ENCODE peak calls at places on chromosomes 2 and 18, in nine cellular contexts. One of them, this sample, is unnamed.

GRCh38 chr2:234259440-234259839 is 208.9 kb downstream of the SPP2 start:
- DNase-seq in GM18507: no peak
- DNase-seq in BE2C: no peak
- DNase-seq in hippocampal formation: no peak
- DNase-seq in NCI-H1092: no peak
- DNase-seq in pons: no peak
- DNase-seq in kidney tubule cell: no peak
- DNase-seq in cardiac muscle cell: no peak
- DNase-seq in foreskin fibroblast: no peak
- DNase-seq in this sample: no peak

GRCh38 chr18:32530947-32531651 is 60.4 kb upstream of the GAREM1 start:
- DNase-seq in GM18507: no peak
- DNase-seq in BE2C: no peak
- DNase-seq in hippocampal formation: no peak
- DNase-seq in NCI-H1092: no peak
- DNase-seq in pons: no peak
- DNase-seq in kidney tubule cell: peak
- DNase-seq in cardiac muscle cell: no peak
- DNase-seq in foreskin fibroblast: no peak
- DNase-seq in this sample: no peak

GRCh38 chr2:190843874-190844699 is 36.5 kb upstream of the GLS start:
- DNase-seq in GM18507: no peak
- DNase-seq in BE2C: no peak
- DNase-seq in hippocampal formation: no peak
- DNase-seq in NCI-H1092: no peak
- DNase-seq in pons: no peak
- DNase-seq in kidney tubule cell: peak
- DNase-seq in cardiac muscle cell: no peak
- DNase-seq in foreskin fibroblast: no peak
- DNase-seq in this sample: no peak

GRCh38 chr2:212227755-212228154 is 310.8 kb downstream of the ERBB4 start:
- DNase-seq in GM18507: no peak
- DNase-seq in BE2C: peak
- DNase-seq in hippocampal formation: no peak
- DNase-seq in NCI-H1092: peak
- DNase-seq in pons: peak
- DNase-seq in kidney tubule cell: peak
- DNase-seq in cardiac muscle cell: no peak
- DNase-seq in foreskin fibroblast: peak
- DNase-seq in this sample: no peak

GRCh38 chr2:141947715-141948114 is 183.1 kb downstream of the LRP1B start:
- DNase-seq in GM18507: no peak
- DNase-seq in BE2C: no peak
- DNase-seq in hippocampal formation: no peak
- DNase-seq in NCI-H1092: no peak
- DNase-seq in pons: no peak
- DNase-seq in kidney tubule cell: no peak
- DNase-seq in cardiac muscle cell: no peak
- DNase-seq in foreskin fibroblast: no peak
- DNase-seq in this sample: no peak

GRCh38 chr2:226800941-226801784 is 1.5 kb upstream of the IRS1 start:
- DNase-seq in GM18507: peak
- DNase-seq in BE2C: peak
- DNase-seq in hippocampal formation: peak
- DNase-seq in NCI-H1092: peak
- DNase-seq in pons: peak
- DNase-seq in kidney tubule cell: peak
- DNase-seq in cardiac muscle cell: peak
- DNase-seq in foreskin fibroblast: peak
- DNase-seq in this sample: no peak

GRCh38 chr18:49368876-49369440 is 91.5 kb downstream of the DYM start:
- DNase-seq in GM18507: no peak
- DNase-seq in BE2C: no peak
- DNase-seq in hippocampal formation: peak
- DNase-seq in NCI-H1092: peak
- DNase-seq in pons: no peak
- DNase-seq in kidney tubule cell: peak
- DNase-seq in cardiac muscle cell: no peak
- DNase-seq in foreskin fibroblast: no peak
- DNase-seq in this sample: no peak

GRCh38 chr2:167862296-167862695 is 385.1 kb downstream of the STK39 start:
- DNase-seq in GM18507: no peak
- DNase-seq in BE2C: no peak
- DNase-seq in hippocampal formation: no peak
- DNase-seq in NCI-H1092: no peak
- DNase-seq in pons: no peak
- DNase-seq in kidney tubule cell: no peak
- DNase-seq in cardiac muscle cell: no peak
- DNase-seq in foreskin fibroblast: no peak
- DNase-seq in this sample: no peak

GRCh38 chr2:73981081-73981968 is 3.4 kb upstream of the TET3 start:
- DNase-seq in GM18507: no peak
- DNase-seq in BE2C: peak
- DNase-seq in hippocampal formation: no peak
- DNase-seq in NCI-H1092: no peak
- DNase-seq in pons: no peak
- DNase-seq in kidney tubule cell: peak
- DNase-seq in cardiac muscle cell: peak
- DNase-seq in foreskin fibroblast: no peak
- DNase-seq in this sample: no peak

GRCh38 chr2:191318729-191319078 is 73.5 kb downstream of the MYO1B start:
- DNase-seq in GM18507: no peak
- DNase-seq in BE2C: peak
- DNase-seq in hippocampal formation: no peak
- DNase-seq in NCI-H1092: no peak
- DNase-seq in pons: no peak
- DNase-seq in kidney tubule cell: peak
- DNase-seq in cardiac muscle cell: peak
- DNase-seq in foreskin fibroblast: peak
- DNase-seq in this sample: no peak

GRCh38 chr2:233059797-233060499 is at the start of gene INPP5D:
- DNase-seq in GM18507: peak
- DNase-seq in BE2C: no peak
- DNase-seq in hippocampal formation: no peak
- DNase-seq in NCI-H1092: no peak
- DNase-seq in pons: peak
- DNase-seq in kidney tubule cell: no peak
- DNase-seq in cardiac muscle cell: no peak
- DNase-seq in foreskin fibroblast: no peak
- DNase-seq in this sample: no peak

GRCh38 chr2:47173986-47174730 is 19.1 kb upstream of the STPG4 start:
- DNase-seq in GM18507: no peak
- DNase-seq in BE2C: no peak
- DNase-seq in hippocampal formation: no peak
- DNase-seq in NCI-H1092: no peak
- DNase-seq in pons: peak
- DNase-seq in kidney tubule cell: no peak
- DNase-seq in cardiac muscle cell: no peak
- DNase-seq in foreskin fibroblast: no peak
- DNase-seq in this sample: no peak

GRCh38 chr2:71746946-71747501 is 293.7 kb downstream of the DYSF start:
- DNase-seq in GM18507: no peak
- DNase-seq in BE2C: no peak
- DNase-seq in hippocampal formation: no peak
- DNase-seq in NCI-H1092: no peak
- DNase-seq in pons: no peak
- DNase-seq in kidney tubule cell: no peak
- DNase-seq in cardiac muscle cell: no peak
- DNase-seq in foreskin fibroblast: peak
- DNase-seq in this sample: no peak

GRCh38 chr2:12456293-12457151 is 260.2 kb upstream of the TRIB2 start:
- DNase-seq in GM18507: peak
- DNase-seq in BE2C: no peak
- DNase-seq in hippocampal formation: peak
- DNase-seq in NCI-H1092: no peak
- DNase-seq in pons: peak
- DNase-seq in kidney tubule cell: peak
- DNase-seq in cardiac muscle cell: peak
- DNase-seq in foreskin fibroblast: peak
- DNase-seq in this sample: no peak

GRCh38 chr18:7872569-7872968 is 305.5 kb downstream of the PTPRM start:
- DNase-seq in GM18507: no peak
- DNase-seq in BE2C: no peak
- DNase-seq in hippocampal formation: no peak
- DNase-seq in NCI-H1092: no peak
- DNase-seq in pons: no peak
- DNase-seq in kidney tubule cell: peak
- DNase-seq in cardiac muscle cell: peak
- DNase-seq in foreskin fibroblast: peak
- DNase-seq in this sample: no peak

GRCh38 chr2:120886967-120887672 is 151.5 kb downstream of the GLI2 start:
- DNase-seq in GM18507: no peak
- DNase-seq in BE2C: no peak
- DNase-seq in hippocampal formation: no peak
- DNase-seq in NCI-H1092: no peak
- DNase-seq in pons: no peak
- DNase-seq in kidney tubule cell: no peak
- DNase-seq in cardiac muscle cell: peak
- DNase-seq in foreskin fibroblast: no peak
- DNase-seq in this sample: no peak

GRCh38 chr2:140274891-140275290 is 1494.7 kb upstream of the NXPH2 start:
- DNase-seq in GM18507: no peak
- DNase-seq in BE2C: no peak
- DNase-seq in hippocampal formation: no peak
- DNase-seq in NCI-H1092: no peak
- DNase-seq in pons: no peak
- DNase-seq in kidney tubule cell: peak
- DNase-seq in cardiac muscle cell: no peak
- DNase-seq in foreskin fibroblast: no peak
- DNase-seq in this sample: no peak